ENCODE peak calls at places on chromosomes 2 and 18, in six cellular contexts. H is CD8-positive, alpha-beta memory T cell; U is EL; C is ELF-1; E is non-pigmented ciliary epithelial cell; D is hypothalamus. W is an unnamed sample.

GRCh38 chr2:1742680-1743395 is 1.5 kb downstream of the PXDN start:
- DNase-seq in H (no peak), U (peak), C (peak), E (peak), D (peak), W (peak)

GRCh38 chr18:46859855-46860254 is 57.5 kb downstream of the PIAS2 start:
- DNase-seq in H (no peak), U (no peak), C (no peak), E (no peak), D (no peak), W (no peak)

GRCh38 chr2:199765646-199766045 is 85.3 kb downstream of the FTCDNL1 start:
- DNase-seq in H (no peak), U (no peak), C (no peak), E (no peak), D (no peak), W (no peak)

GRCh38 chr18:79870369-79871025 is 72.8 kb downstream of the KCNG2 start:
- DNase-seq in H (no peak), U (no peak), C (no peak), E (no peak), D (peak), W (no peak)

GRCh38 chr2:180715044-180715443 is 265.4 kb upstream of the UBE2E3 start:
- DNase-seq in H (no peak), U (no peak), C (no peak), E (no peak), D (no peak), W (no peak)

GRCh38 chr2:173357351-173357750 is 2.7 kb downstream of the CDCA7 start:
- DNase-seq in H (no peak), U (no peak), C (no peak), E (no peak), D (no peak), W (no peak)

GRCh38 chr2:205483122-205483521 is 199.2 kb upstream of the NRP2 start:
- DNase-seq in H (no peak), U (no peak), C (no peak), E (no peak), D (no peak), W (no peak)

GRCh38 chr2:144452169-144453038 is 67.5 kb downstream of the ZEB2 start:
- DNase-seq in H (no peak), U (peak), C (peak), E (no peak), D (no peak), W (peak)

GRCh38 chr2:179818546-179818945 is 42.9 kb downstream of the ZNF385B start:
- DNase-seq in H (no peak), U (peak), C (no peak), E (peak), D (no peak), W (no peak)

GRCh38 chr2:192558637-192559036 is 363.9 kb upstream of the TMEFF2 start:
- DNase-seq in H (no peak), U (no peak), C (no peak), E (no peak), D (no peak), W (no peak)

GRCh38 chr2:149991576-149991975 is 404.0 kb upstream of the MMADHC start:
- DNase-seq in H (no peak), U (peak), C (no peak), E (peak), D (no peak), W (no peak)

GRCh38 chr2:96903318-96903717 is 33.4 kb upstream of the SEMA4C start:
- DNase-seq in H (no peak), U (no peak), C (peak), E (no peak), D (no peak), W (no peak)

GRCh38 chr2:23617167-23617787 is 232.3 kb downstream of the KLHL29 start:
- DNase-seq in H (no peak), U (peak), C (no peak), E (no peak), D (peak), W (no peak)

GRCh38 chr2:212154392-212154791 is 384.2 kb downstream of the ERBB4 start:
- DNase-seq in H (no peak), U (no peak), C (no peak), E (no peak), D (no peak), W (no peak)

GRCh38 chr18:25648724-25649260 is 296.8 kb upstream of the ZNF521 start:
- DNase-seq in H (no peak), U (peak), C (no peak), E (no peak), D (no peak), W (no peak)

GRCh38 chr2:45765007-45765767 is 113.7 kb downstream of the PRKCE start:
- DNase-seq in H (no peak), U (no peak), C (no peak), E (no peak), D (no peak), W (no peak)

GRCh38 chr2:225328192-225328591 is 71.3 kb upstream of the NYAP2 start:
- DNase-seq in H (no peak), U (peak), C (no peak), E (peak), D (no peak), W (no peak)

GRCh38 chr2:26672112-26672817 is 20.3 kb upstream of the KCNK3 start:
- DNase-seq in H (no peak), U (no peak), C (peak), E (no peak), D (no peak), W (no peak)

GRCh38 chr2:136052374-136053362 is 65.3 kb downstream of the CXCR4 start:
- DNase-seq in H (no peak), U (no peak), C (no peak), E (no peak), D (no peak), W (no peak)

GRCh38 chr2:36536776-36537175 is 61.2 kb downstream of the FEZ2 start:
- DNase-seq in H (no peak), U (no peak), C (no peak), E (no peak), D (no peak), W (no peak)

GRCh38 chr18:48649231-48649630 is 110.4 kb downstream of the CTIF start:
- DNase-seq in H (no peak), U (no peak), C (peak), E (no peak), D (no peak), W (no peak)

GRCh38 chr2:73877071-73877802 is 15.6 kb upstream of the ACTG2 start:
- DNase-seq in H (no peak), U (no peak), C (no peak), E (no peak), D (no peak), W (no peak)

GRCh38 chr2:239735131-239735828 is 289.9 kb downstream of the NDUFA10 start:
- DNase-seq in H (no peak), U (no peak), C (peak), E (no peak), D (peak), W (no peak)

GRCh38 chr2:62794791-62795190 is 89.3 kb downstream of the EHBP1 start:
- DNase-seq in H (no peak), U (peak), C (no peak), E (no peak), D (no peak), W (no peak)

GRCh38 chr2:131801210-131801744 is 273.6 kb downstream of the CCDC74A start:
- DNase-seq in H (no peak), U (no peak), C (no peak), E (no peak), D (no peak), W (no peak)

GRCh38 chr18:49490246-49490762 is 3.3 kb upstream of the C18orf32 start:
- DNase-seq in H (no peak), U (no peak), C (no peak), E (no peak), D (no peak), W (no peak)

GRCh38 chr2:81481242-81481993 is 1176.9 kb upstream of the LRRTM1 start:
- DNase-seq in H (no peak), U (no peak), C (peak), E (no peak), D (no peak), W (peak)

GRCh38 chr2:215594766-215595165 is 158.9 kb upstream of the FN1 start:
- DNase-seq in H (no peak), U (peak), C (no peak), E (no peak), D (no peak), W (no peak)

GRCh38 chr2:101205521-101205998 is 47.1 kb upstream of the CNOT11 start:
- DNase-seq in H (peak), U (peak), C (peak), E (peak), D (peak), W (peak)

GRCh38 chr18:58161659-58162058 is 117.6 kb downstream of the NEDD4L start:
- DNase-seq in H (no peak), U (peak), C (peak), E (no peak), D (no peak), W (peak)

GRCh38 chr2:120258140-120258539 is 5.5 kb downstream of the RALB start:
- DNase-seq in H (no peak), U (no peak), C (no peak), E (no peak), D (no peak), W (no peak)

GRCh38 chr18:7457276-7457675 is 109.8 kb upstream of the PTPRM start:
- DNase-seq in H (no peak), U (no peak), C (peak), E (no peak), D (no peak), W (no peak)

GRCh38 chr2:80166457-80166856 is 138.1 kb downstream of the LRRTM1 start:
- DNase-seq in H (no peak), U (no peak), C (no peak), E (no peak), D (no peak), W (no peak)

GRCh38 chr18:48675330-48675761 is 136.5 kb downstream of the CTIF start:
- DNase-seq in H (peak), U (peak), C (peak), E (peak), D (peak), W (peak)